ENCODE peak calls at places on chromosomes 12 and 14, in seven cellular contexts. One of them, this sample, is unnamed.

GRCh38 chr14:77027538-77028383 is 747 bp downstream of the IRF2BPL start:
- DNase-seq in neural progenitor cell: peak
- DNase-seq in IMR-90: peak
- DNase-seq in A549: peak
- DNase-seq in PC-3: peak
- DNase-seq in mesendoderm: peak
- DNase-seq in HCT116: no peak
- DNase-seq in this sample: peak

GRCh38 chr14:95524706-95525512 is 8.5 kb upstream of the SYNE3 start:
- DNase-seq in neural progenitor cell: no peak
- DNase-seq in IMR-90: peak
- DNase-seq in A549: no peak
- DNase-seq in PC-3: peak
- DNase-seq in mesendoderm: peak
- DNase-seq in HCT116: peak
- DNase-seq in this sample: peak

GRCh38 chr12:47752552-47752951 is 6.1 kb downstream of the RAPGEF3 start:
- DNase-seq in neural progenitor cell: no peak
- DNase-seq in IMR-90: peak
- DNase-seq in A549: no peak
- DNase-seq in PC-3: peak
- DNase-seq in mesendoderm: no peak
- DNase-seq in HCT116: no peak
- DNase-seq in this sample: peak

GRCh38 chr12:85188609-85189008 is 91.4 kb upstream of the ALX1 start:
- DNase-seq in neural progenitor cell: no peak
- DNase-seq in IMR-90: no peak
- DNase-seq in A549: no peak
- DNase-seq in PC-3: peak
- DNase-seq in mesendoderm: no peak
- DNase-seq in HCT116: no peak
- DNase-seq in this sample: no peak

GRCh38 chr12:92467886-92468285 is 234.9 kb upstream of the PLEKHG7 start:
- DNase-seq in neural progenitor cell: no peak
- DNase-seq in IMR-90: peak
- DNase-seq in A549: no peak
- DNase-seq in PC-3: peak
- DNase-seq in mesendoderm: peak
- DNase-seq in HCT116: no peak
- DNase-seq in this sample: no peak

GRCh38 chr14:52021971-52022600 is 32.7 kb downstream of the RTRAF start:
- DNase-seq in neural progenitor cell: no peak
- DNase-seq in IMR-90: peak
- DNase-seq in A549: no peak
- DNase-seq in PC-3: no peak
- DNase-seq in mesendoderm: no peak
- DNase-seq in HCT116: no peak
- DNase-seq in this sample: no peak

GRCh38 chr12:76697849-76698248 is 66.1 kb upstream of the ZDHHC17 start:
- DNase-seq in neural progenitor cell: no peak
- DNase-seq in IMR-90: no peak
- DNase-seq in A549: no peak
- DNase-seq in PC-3: no peak
- DNase-seq in mesendoderm: peak
- DNase-seq in HCT116: no peak
- DNase-seq in this sample: no peak

GRCh38 chr14:85102591-85102990 is 427.4 kb upstream of the FLRT2 start:
- DNase-seq in neural progenitor cell: no peak
- DNase-seq in IMR-90: no peak
- DNase-seq in A549: no peak
- DNase-seq in PC-3: no peak
- DNase-seq in mesendoderm: no peak
- DNase-seq in HCT116: no peak
- DNase-seq in this sample: no peak

GRCh38 chr14:92607702-92608429 is 94.3 kb downstream of the RIN3 start:
- DNase-seq in neural progenitor cell: no peak
- DNase-seq in IMR-90: peak
- DNase-seq in A549: no peak
- DNase-seq in PC-3: peak
- DNase-seq in mesendoderm: no peak
- DNase-seq in HCT116: no peak
- DNase-seq in this sample: peak

GRCh38 chr12:82638324-82638723 is 48.4 kb upstream of the TMTC2 start:
- DNase-seq in neural progenitor cell: no peak
- DNase-seq in IMR-90: no peak
- DNase-seq in A549: no peak
- DNase-seq in PC-3: no peak
- DNase-seq in mesendoderm: no peak
- DNase-seq in HCT116: no peak
- DNase-seq in this sample: no peak

GRCh38 chr12:65510584-65511050 is 232.1 kb downstream of the MSRB3 start:
- DNase-seq in neural progenitor cell: peak
- DNase-seq in IMR-90: no peak
- DNase-seq in A549: no peak
- DNase-seq in PC-3: no peak
- DNase-seq in mesendoderm: peak
- DNase-seq in HCT116: peak
- DNase-seq in this sample: peak

GRCh38 chr12:65511927-65512326 is 233.4 kb downstream of the MSRB3 start:
- DNase-seq in neural progenitor cell: no peak
- DNase-seq in IMR-90: no peak
- DNase-seq in A549: no peak
- DNase-seq in PC-3: no peak
- DNase-seq in mesendoderm: no peak
- DNase-seq in HCT116: no peak
- DNase-seq in this sample: no peak

GRCh38 chr12:65509953-65510352 is 231.5 kb downstream of the MSRB3 start:
- DNase-seq in neural progenitor cell: no peak
- DNase-seq in IMR-90: no peak
- DNase-seq in A549: no peak
- DNase-seq in PC-3: no peak
- DNase-seq in mesendoderm: no peak
- DNase-seq in HCT116: no peak
- DNase-seq in this sample: no peak

GRCh38 chr12:65508281-65509035 is 230.0 kb downstream of the MSRB3 start:
- DNase-seq in neural progenitor cell: no peak
- DNase-seq in IMR-90: no peak
- DNase-seq in A549: no peak
- DNase-seq in PC-3: no peak
- DNase-seq in mesendoderm: no peak
- DNase-seq in HCT116: no peak
- DNase-seq in this sample: no peak

DNA sequence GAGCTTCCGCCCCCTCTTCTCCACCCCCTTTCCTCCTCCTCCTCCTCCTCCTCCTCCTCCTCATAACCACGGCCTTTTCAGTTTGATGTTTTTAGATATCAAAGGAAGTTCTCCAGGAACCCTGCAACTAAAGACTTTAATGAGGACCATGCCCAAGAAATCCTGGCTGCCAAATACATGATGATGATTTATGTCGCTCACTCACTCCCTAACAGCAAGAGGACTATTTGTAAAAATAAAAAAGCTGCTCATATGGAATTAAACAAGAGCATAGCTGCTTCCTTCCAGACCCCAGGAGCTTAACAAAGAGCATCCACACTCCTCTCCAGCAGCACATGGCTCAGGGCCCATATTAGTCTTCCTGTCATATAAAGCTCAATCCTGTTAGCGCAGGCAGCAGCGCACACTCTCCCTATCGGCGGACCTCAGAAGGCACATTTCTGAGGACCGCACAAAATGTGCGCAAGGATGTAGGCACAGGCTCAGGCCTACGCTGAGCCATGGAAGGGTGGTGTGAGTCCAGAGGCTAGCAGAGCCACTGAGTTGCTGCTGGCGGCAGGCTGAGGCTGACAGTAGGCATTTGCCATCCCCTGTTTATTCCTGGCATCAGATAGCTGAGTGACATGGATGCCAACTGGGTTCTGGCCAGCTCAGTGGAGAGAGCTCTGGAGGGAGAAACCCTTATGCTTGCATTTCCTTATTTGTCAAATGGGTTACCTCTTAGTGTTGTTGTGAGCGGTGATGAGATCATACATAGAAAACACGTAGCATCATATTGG is 232.8 kb downstream of the MSRB3 start:
- DNase-seq in neural progenitor cell: no peak
- DNase-seq in IMR-90: no peak
- DNase-seq in A549: no peak
- DNase-seq in PC-3: no peak
- DNase-seq in mesendoderm: no peak
- DNase-seq in HCT116: no peak
- DNase-seq in this sample: peak
- H3K4me2 ChIP-seq in neural progenitor cell: peak
- H3K4me2 ChIP-seq in IMR-90: no peak
- H3K4me2 ChIP-seq in A549: no peak
- H3K4me2 ChIP-seq in PC-3: no peak
- H3K4me2 ChIP-seq in mesendoderm: no peak
- H3K4me2 ChIP-seq in HCT116: peak
- H3K4me2 ChIP-seq in this sample: no peak

DNA sequence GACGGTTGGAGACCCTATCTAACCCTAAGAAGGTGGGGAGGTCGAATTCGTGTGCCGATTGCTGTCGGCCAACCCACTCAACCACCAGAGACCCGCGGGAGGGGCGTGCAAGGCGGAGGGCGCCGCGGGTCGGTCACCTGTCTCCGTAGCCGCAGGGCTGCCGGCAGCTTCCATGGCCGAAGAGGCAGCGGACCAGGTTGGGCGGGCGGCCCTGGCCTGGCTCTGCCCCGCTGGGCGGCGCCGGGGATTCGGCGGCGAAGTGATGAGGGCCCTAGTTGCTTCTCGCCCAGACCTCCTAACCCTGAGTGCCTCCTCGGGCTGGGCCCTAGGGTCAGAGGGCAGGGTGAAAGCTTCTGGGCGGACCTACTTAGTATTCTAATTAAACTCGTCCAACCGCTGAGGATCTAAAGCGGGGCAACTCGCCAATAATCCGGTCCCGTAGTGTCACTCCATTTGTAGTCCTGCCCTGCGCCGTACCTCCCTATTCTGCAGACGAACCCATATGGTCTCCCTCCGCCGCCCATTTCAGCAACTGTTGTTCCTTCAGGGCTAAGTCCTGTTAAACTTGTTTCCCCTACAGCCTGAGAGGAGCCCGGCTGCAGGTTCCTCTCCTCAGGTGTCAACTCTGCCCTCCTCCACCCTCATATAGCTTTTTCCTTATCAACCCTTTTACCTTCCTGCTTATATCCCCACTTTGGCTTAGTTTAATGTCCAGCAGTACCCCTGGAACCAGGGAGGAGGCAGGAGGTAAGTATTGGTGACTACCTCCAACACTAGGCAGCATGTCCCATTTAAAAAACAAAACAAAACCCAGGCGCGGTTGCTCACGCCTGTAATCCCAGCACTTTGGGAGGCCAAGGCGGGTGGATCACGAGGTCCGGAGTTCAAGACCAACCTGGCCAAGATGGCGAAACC is at the start of gene PYM1:
- DNase-seq in neural progenitor cell: peak
- DNase-seq in IMR-90: peak
- DNase-seq in A549: peak
- DNase-seq in PC-3: peak
- DNase-seq in mesendoderm: peak
- DNase-seq in HCT116: peak
- DNase-seq in this sample: peak
- H3K4me2 ChIP-seq in neural progenitor cell: peak
- H3K4me2 ChIP-seq in IMR-90: peak
- H3K4me2 ChIP-seq in A549: peak
- H3K4me2 ChIP-seq in PC-3: peak
- H3K4me2 ChIP-seq in mesendoderm: peak
- H3K4me2 ChIP-seq in HCT116: peak
- H3K4me2 ChIP-seq in this sample: peak

DNA sequence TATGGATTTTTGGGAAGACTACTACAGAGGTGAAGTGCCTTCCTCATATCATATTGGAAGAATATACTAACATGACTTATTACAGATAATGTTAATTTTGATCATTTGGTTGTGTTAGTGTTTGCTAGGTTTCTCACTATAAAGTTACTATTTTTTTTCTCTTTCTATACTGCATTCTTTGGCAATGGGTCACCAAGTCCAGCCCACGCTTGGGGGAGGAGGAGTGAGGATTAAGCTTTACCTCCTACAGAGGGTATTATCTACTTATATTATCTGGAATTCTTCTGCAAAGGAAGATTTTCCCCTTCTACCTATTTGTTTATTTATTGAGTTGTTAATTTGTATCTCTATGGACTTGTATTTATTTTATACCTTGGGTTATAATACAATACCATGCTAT is 31.5 kb downstream of the SCN8A start:
- DNase-seq in neural progenitor cell: no peak
- DNase-seq in IMR-90: peak
- DNase-seq in A549: no peak
- DNase-seq in PC-3: peak
- DNase-seq in mesendoderm: peak
- DNase-seq in HCT116: no peak
- DNase-seq in this sample: peak
- H3K4me2 ChIP-seq in neural progenitor cell: peak
- H3K4me2 ChIP-seq in IMR-90: peak
- H3K4me2 ChIP-seq in A549: peak
- H3K4me2 ChIP-seq in PC-3: peak
- H3K4me2 ChIP-seq in mesendoderm: no peak
- H3K4me2 ChIP-seq in HCT116: peak
- H3K4me2 ChIP-seq in this sample: no peak

GRCh38 chr12:11702959-11703358 is 53.5 kb downstream of the ETV6 start:
- DNase-seq in neural progenitor cell: no peak
- DNase-seq in IMR-90: no peak
- DNase-seq in A549: no peak
- DNase-seq in PC-3: no peak
- DNase-seq in mesendoderm: no peak
- DNase-seq in HCT116: no peak
- DNase-seq in this sample: no peak

GRCh38 chr12:11705010-11705409 is 55.5 kb downstream of the ETV6 start:
- DNase-seq in neural progenitor cell: no peak
- DNase-seq in IMR-90: peak
- DNase-seq in A549: peak
- DNase-seq in PC-3: peak
- DNase-seq in mesendoderm: no peak
- DNase-seq in HCT116: no peak
- DNase-seq in this sample: peak

GRCh38 chr12:11704094-11704493 is 54.6 kb downstream of the ETV6 start:
- DNase-seq in neural progenitor cell: no peak
- DNase-seq in IMR-90: no peak
- DNase-seq in A549: no peak
- DNase-seq in PC-3: no peak
- DNase-seq in mesendoderm: no peak
- DNase-seq in HCT116: no peak
- DNase-seq in this sample: no peak

GRCh38 chr12:11701398-11701797 is 51.9 kb downstream of the ETV6 start:
- DNase-seq in neural progenitor cell: no peak
- DNase-seq in IMR-90: no peak
- DNase-seq in A549: no peak
- DNase-seq in PC-3: no peak
- DNase-seq in mesendoderm: no peak
- DNase-seq in HCT116: no peak
- DNase-seq in this sample: no peak

DNA sequence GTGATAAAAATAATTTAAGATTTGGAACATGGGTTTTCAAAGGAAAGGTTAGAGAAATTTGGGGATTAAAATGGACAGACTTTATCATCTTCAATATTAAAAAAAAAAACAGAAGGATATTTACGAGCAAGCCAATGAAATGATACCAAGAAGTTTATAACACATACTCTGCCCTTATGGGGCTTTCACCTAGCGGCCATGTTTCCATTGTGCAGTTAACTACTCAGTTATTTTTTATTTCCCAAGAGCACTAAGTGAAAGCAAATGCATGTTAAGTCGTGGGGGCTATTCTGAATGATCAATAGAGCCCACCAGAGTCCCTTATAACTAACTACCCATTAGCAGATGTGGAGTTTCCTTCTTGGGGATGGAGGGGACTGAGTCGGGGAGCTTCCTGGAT is 53.9 kb downstream of the ETV6 start:
- DNase-seq in neural progenitor cell: no peak
- DNase-seq in IMR-90: no peak
- DNase-seq in A549: no peak
- DNase-seq in PC-3: no peak
- DNase-seq in mesendoderm: no peak
- DNase-seq in HCT116: no peak
- DNase-seq in this sample: no peak
- H3K4me2 ChIP-seq in neural progenitor cell: no peak
- H3K4me2 ChIP-seq in IMR-90: no peak
- H3K4me2 ChIP-seq in A549: no peak
- H3K4me2 ChIP-seq in PC-3: no peak
- H3K4me2 ChIP-seq in mesendoderm: no peak
- H3K4me2 ChIP-seq in HCT116: no peak
- H3K4me2 ChIP-seq in this sample: no peak